ENCODE peak calls at places on chromosomes 2 and 18, in eight cellular contexts. R, X, J, E, L, M, W and Q are unnamed samples.
A peak's percentile ranks its signal among the peaks of the same experiment; 100 is the strongest.

GRCh38 chr2:1046067-1046466 is 95.4 kb downstream of the SNTG2 start:
- DNase-seq in R (no peak), X (no peak), J (no peak), E (no peak), L (no peak), M (no peak), W (no peak), Q (no peak)

GRCh38 chr18:67104700-67105284 is 411.7 kb downstream of the DSEL start:
- DNase-seq in R (peak; percentile 16), X (peak; percentile 54), J (peak; percentile 59), E (no peak), L (peak; percentile 25), M (peak; percentile 65), W (peak; percentile 78), Q (peak; percentile 70)

GRCh38 chr2:135913726-135914365 is 37.6 kb upstream of the MCM6 start:
- DNase-seq in R (no peak), X (no peak), J (peak; percentile 53), E (no peak), L (no peak), M (no peak), W (no peak), Q (peak; percentile 70)

GRCh38 chr2:204015118-204015842 is 78.7 kb downstream of the ICOS start:
- DNase-seq in R (no peak), X (no peak), J (no peak), E (no peak), L (no peak), M (no peak), W (no peak), Q (no peak)

GRCh38 chr2:14781148-14781547 is 148.6 kb downstream of the LRATD1 start:
- DNase-seq in R (no peak), X (no peak), J (no peak), E (no peak), L (no peak), M (no peak), W (no peak), Q (no peak)

GRCh38 chr2:236367791-236368289 is 103.6 kb upstream of the ASB18 start:
- DNase-seq in R (no peak), X (no peak), J (no peak), E (no peak), L (no peak), M (no peak), W (no peak), Q (no peak)

GRCh38 chr2:75381032-75381431 is 179.7 kb downstream of the EVA1A start:
- DNase-seq in R (no peak), X (no peak), J (no peak), E (no peak), L (no peak), M (no peak), W (no peak), Q (no peak)

GRCh38 chr2:69216535-69217332 is 170.3 kb downstream of the GFPT1 start:
- DNase-seq in R (no peak), X (no peak), J (peak; percentile 97), E (no peak), L (peak; percentile 52), M (no peak), W (no peak), Q (peak; percentile 79)

GRCh38 chr2:88658890-88659881 is 31.9 kb upstream of the EIF2AK3 start:
- DNase-seq in R (no peak), X (no peak), J (peak; percentile 95), E (peak; percentile 27), L (peak; percentile 72), M (no peak), W (peak; percentile 49), Q (peak; percentile 84)

GRCh38 chr18:59742325-59743111 is 45.3 kb upstream of the CCBE1 start:
- DNase-seq in R (no peak), X (no peak), J (no peak), E (no peak), L (peak; percentile 78), M (no peak), W (no peak), Q (peak; percentile 65)

GRCh38 chr2:42809876-42810125 is 17.4 kb upstream of the HAAO start:
- DNase-seq in R (no peak), X (peak; percentile 88), J (peak; percentile 82), E (peak; percentile 85), L (peak; percentile 79), M (peak; percentile 84), W (peak; percentile 76), Q (peak; percentile 79)

GRCh38 chr18:29140590-29140989 is 963.7 kb upstream of the CDH2 start:
- DNase-seq in R (no peak), X (no peak), J (no peak), E (no peak), L (no peak), M (no peak), W (no peak), Q (no peak)

GRCh38 chr2:33645861-33646260 is 46.8 kb upstream of the FAM98A start:
- DNase-seq in R (peak; percentile 1), X (no peak), J (no peak), E (no peak), L (no peak), M (no peak), W (no peak), Q (no peak)

GRCh38 chr2:11719230-11719977 is 27.0 kb upstream of the LPIN1 start:
- DNase-seq in R (no peak), X (no peak), J (no peak), E (no peak), L (no peak), M (no peak), W (no peak), Q (no peak)

GRCh38 chr18:8808001-8808400 is 102.6 kb downstream of the MTCL1 start:
- DNase-seq in R (no peak), X (no peak), J (peak; percentile 75), E (no peak), L (no peak), M (no peak), W (no peak), Q (no peak)

GRCh38 chr2:105746177-105747080 is 1.7 kb downstream of the NCK2 start:
- DNase-seq in R (no peak), X (peak; percentile 70), J (no peak), E (peak; percentile 39), L (no peak), M (peak; percentile 89), W (peak; percentile 56), Q (no peak)

GRCh38 chr2:173958198-173958846 is 6.9 kb downstream of the SP3 start:
- DNase-seq in R (no peak), X (no peak), J (no peak), E (no peak), L (no peak), M (no peak), W (no peak), Q (no peak)

GRCh38 chr2:18413794-18414396 is 146.6 kb downstream of the RDH14 start:
- DNase-seq in R (peak; percentile 46), X (no peak), J (peak; percentile 85), E (peak; percentile 76), L (peak; percentile 82), M (no peak), W (no peak), Q (peak; percentile 92)

GRCh38 chr18:40413160-40413559 is 1541.9 kb upstream of the PIK3C3 start:
- DNase-seq in R (no peak), X (no peak), J (no peak), E (no peak), L (peak; percentile 43), M (no peak), W (peak; percentile 51), Q (no peak)

GRCh38 chr2:12302140-12302539 is 414.6 kb upstream of the TRIB2 start:
- DNase-seq in R (no peak), X (no peak), J (peak; percentile 48), E (no peak), L (no peak), M (no peak), W (no peak), Q (no peak)

GRCh38 chr2:54106631-54107454 is 8.6 kb upstream of the ACYP2 start:
- DNase-seq in R (no peak), X (no peak), J (peak; percentile 56), E (no peak), L (peak; percentile 50), M (peak; percentile 31), W (no peak), Q (peak; percentile 70)

GRCh38 chr2:181684454-181685149 is 4.3 kb upstream of the NEUROD1 start:
- DNase-seq in R (no peak), X (no peak), J (no peak), E (no peak), L (no peak), M (no peak), W (peak; percentile 68), Q (no peak)

GRCh38 chr2:39732492-39732891 is 46.6 kb downstream of the THUMPD2 start:
- DNase-seq in R (no peak), X (no peak), J (no peak), E (no peak), L (no peak), M (no peak), W (no peak), Q (no peak)

GRCh38 chr2:6167592-6168138 is 475.5 kb downstream of the SOX11 start:
- DNase-seq in R (no peak), X (peak; percentile 33), J (no peak), E (no peak), L (no peak), M (peak; percentile 78), W (no peak), Q (no peak)

DNA sequence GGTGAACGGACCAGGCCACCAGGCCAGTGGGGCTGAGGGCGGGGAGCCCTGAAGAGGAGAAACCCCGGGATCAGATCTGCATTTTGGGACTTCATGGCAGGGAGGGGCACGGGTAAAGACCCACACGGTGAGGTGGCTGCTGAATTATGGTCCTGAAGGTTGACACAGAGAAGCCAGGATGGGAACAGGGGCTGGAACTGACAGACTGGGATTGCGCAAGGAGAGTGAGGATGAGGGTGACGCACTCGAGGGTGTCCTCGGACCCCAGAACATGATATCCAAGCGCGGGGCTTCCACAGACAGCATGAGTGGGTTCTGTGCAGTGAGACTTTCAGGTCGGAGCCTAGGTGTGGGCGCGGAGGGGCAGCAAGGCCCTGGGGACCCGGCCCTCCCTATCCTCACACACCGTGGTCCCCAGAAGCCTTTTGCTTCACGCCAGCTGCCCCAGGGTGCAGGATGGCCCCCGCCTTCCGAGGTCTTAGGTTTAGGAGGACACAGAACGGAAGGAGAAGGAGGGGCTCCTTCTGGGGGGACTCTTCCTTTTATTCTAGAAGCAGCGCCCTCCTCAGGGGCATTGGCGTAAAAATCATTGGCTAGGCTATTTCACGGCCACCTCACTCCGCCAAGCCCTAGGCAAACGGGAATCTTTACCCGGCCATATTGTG is 416.8 kb upstream of the HS6ST1 start:
- DNase-seq in R (no peak), X (no peak), J (no peak), E (no peak), L (no peak), M (no peak), W (no peak), Q (no peak)
- TF ChIP-seq CTCF in R (no peak), X (no peak), J (no peak), E (no peak), L (no peak), M (no peak), W (no peak), Q (no peak)

GRCh38 chr2:32379352-32379751 is 22.5 kb downstream of the BIRC6 start:
- DNase-seq in R (no peak), X (no peak), J (no peak), E (no peak), L (no peak), M (no peak), W (no peak), Q (no peak)
- TF ChIP-seq CTCF in R (no peak), X (no peak), J (no peak), E (no peak), L (no peak), M (no peak), W (no peak), Q (no peak)

GRCh38 chr2:97005353-97005752 is 19.0 kb upstream of the FAM178B start:
- DNase-seq in R (no peak), X (no peak), J (no peak), E (no peak), L (no peak), M (no peak), W (no peak), Q (no peak)
- TF ChIP-seq CTCF in R (peak; percentile 31), X (no peak), J (peak; percentile 59), E (peak; percentile 8), L (peak; percentile 8), M (no peak), W (peak; percentile 65), Q (peak; percentile 58)

GRCh38 chr2:199596549-199596948 is 138.8 kb upstream of the SATB2 start:
- DNase-seq in R (no peak), X (no peak), J (peak; percentile 11), E (no peak), L (no peak), M (no peak), W (no peak), Q (no peak)
- TF ChIP-seq CTCF in R (peak; percentile 23), X (peak; percentile 30), J (peak; percentile 35), E (no peak), L (peak; percentile 44), M (no peak), W (peak; percentile 35), Q (peak; percentile 36)